ENCODE peak calls at places on chromosomes 3 and 15, in nine cellular contexts. P is CD8-positive, alpha-beta memory T cell; X is RWPE1; Q is PC-3; W is mucosa of descending colon; A is caudate nucleus; V is ELR; B is HEK293T; K is frontal cortex. T is an unnamed sample.

GRCh38 chr15:85800460-85801123 is 5.9 kb upstream of the KLHL25 start:
- DNase-seq in P (no peak), K (no peak), Q (peak; percentile 93), A (no peak), B (no peak), X (peak; percentile 70), V (peak; percentile 74), W (peak; percentile 82), T (peak; percentile 86)

GRCh38 chr3:72086712-72087093 is 301.8 kb upstream of the PROK2 start:
- DNase-seq in K (no peak), A (no peak), V (no peak), B (no peak), Q (no peak), X (no peak), P (no peak), W (no peak), T (no peak)

GRCh38 chr3:128551872-128552271 is 58.9 kb upstream of the GATA2 start:
- DNase-seq in V (no peak), X (no peak), B (no peak), A (no peak), K (no peak), Q (no peak), P (no peak), W (no peak), T (no peak)

GRCh38 chr3:17412950-17413530 is 329.4 kb downstream of the TBC1D5 start:
- DNase-seq in A (no peak), P (peak; percentile 45), W (no peak), B (peak; percentile 44), V (peak; percentile 68), Q (peak; percentile 82), K (no peak), X (peak; percentile 26), T (peak; percentile 66)

GRCh38 chr15:62250978-62251377 is 85.9 kb upstream of the C2CD4B start:
- DNase-seq in B (no peak), P (no peak), A (no peak), X (no peak), W (no peak), Q (no peak), K (no peak), V (no peak), T (no peak)

GRCh38 chr15:48748535-48748934 is 62.3 kb downstream of the CEP152 start:
- DNase-seq in Q (no peak), A (no peak), V (peak; percentile 28), W (no peak), K (no peak), X (no peak), P (no peak), B (no peak), T (no peak)

GRCh38 chr3:55252921-55253320 is 234.2 kb downstream of the WNT5A start:
- DNase-seq in A (no peak), V (peak; percentile 11), W (no peak), K (no peak), X (no peak), B (no peak), P (no peak), Q (no peak), T (no peak)

GRCh38 chr15:99762288-99762687 is 29.1 kb upstream of the LYSMD4 start:
- DNase-seq in X (no peak), K (no peak), W (no peak), V (peak; percentile 27), A (no peak), Q (peak; percentile 40), P (no peak), B (no peak), T (no peak)

GRCh38 chr15:61327019-61327631 is 98.0 kb upstream of the RORA start:
- DNase-seq in A (no peak), X (no peak), V (peak; percentile 0), B (no peak), W (no peak), Q (no peak), P (no peak), K (no peak), T (no peak)

GRCh38 chr3:47016934-47017435 is 37.5 kb downstream of the NBEAL2 start:
- DNase-seq in Q (peak; percentile 41), K (no peak), X (no peak), W (no peak), B (no peak), V (peak; percentile 90), P (peak; percentile 60), A (no peak), T (peak; percentile 36)

GRCh38 chr3:153768559-153769469 is 352.4 kb upstream of the ARHGEF26 start:
- DNase-seq in K (no peak), X (peak; percentile 42), V (peak; percentile 63), B (peak; percentile 65), P (peak; percentile 57), A (peak; percentile 8), W (peak; percentile 28), Q (peak; percentile 78), T (peak; percentile 59)

GRCh38 chr3:10547841-10548783 is 42.7 kb upstream of the ATP2B2 start:
- DNase-seq in W (no peak), K (no peak), Q (no peak), V (no peak), X (no peak), B (no peak), A (no peak), P (no peak), T (no peak)

GRCh38 chr3:61562810-61563613 is 1.6 kb downstream of the PTPRG start:
- DNase-seq in V (peak; percentile 57), B (peak; percentile 47), Q (no peak), X (peak; percentile 17), P (no peak), W (peak; percentile 56), K (peak; percentile 31), A (no peak), T (peak; percentile 51)

GRCh38 chr3:38628835-38629234 is 20.7 kb downstream of the SCN5A start:
- DNase-seq in Q (no peak), K (no peak), A (no peak), P (no peak), W (no peak), B (no peak), X (no peak), V (no peak), T (no peak)

GRCh38 chr3:192013110-192013509 is 552.1 kb downstream of the PYDC2 start:
- DNase-seq in B (no peak), P (no peak), V (no peak), Q (no peak), A (no peak), X (no peak), W (no peak), K (no peak), T (no peak)

GRCh38 chr3:126837773-126838172 is 133.7 kb downstream of the CHCHD6 start:
- DNase-seq in P (no peak), A (no peak), Q (no peak), K (no peak), W (no peak), B (no peak), X (no peak), V (no peak), T (no peak)

GRCh38 chr3:133408366-133408765 is 8.5 kb downstream of the BFSP2 start:
- DNase-seq in A (no peak), X (no peak), Q (no peak), K (no peak), V (no peak), B (no peak), W (no peak), P (no peak), T (no peak)

GRCh38 chr3:78809941-78810340 is 957.9 kb downstream of the ROBO1 start:
- DNase-seq in A (no peak), K (no peak), X (no peak), P (no peak), V (no peak), B (no peak), Q (no peak), W (no peak), T (no peak)

GRCh38 chr3:165751654-165752053 is 85.6 kb downstream of the BCHE start:
- DNase-seq in V (no peak), X (no peak), W (no peak), K (no peak), B (peak; percentile 15), Q (no peak), P (no peak), A (no peak), T (no peak)

GRCh38 chr15:37967788-37968187 is 33.3 kb downstream of the TMCO5A start:
- DNase-seq in K (no peak), P (no peak), X (no peak), Q (no peak), W (no peak), A (no peak), B (no peak), V (no peak), T (no peak)

GRCh38 chr15:34439878-34440277 is 2.3 kb upstream of the GOLGA8A start:
- DNase-seq in V (no peak), P (no peak), Q (no peak), K (no peak), A (no peak), W (no peak), X (no peak), B (no peak), T (no peak)

GRCh38 chr3:173745952-173746682 is 348.6 kb downstream of the NLGN1 start:
- DNase-seq in X (peak; percentile 45), V (peak; percentile 92), W (no peak), Q (peak; percentile 46), B (no peak), K (no peak), P (no peak), A (no peak), T (peak; percentile 54)

GRCh38 chr3:49689046-49689886 is at the start of the genes MST1 and RNF123:
- DNase-seq in V (peak; percentile 89), Q (peak; percentile 90), A (no peak), P (peak; percentile 95), B (peak; percentile 90), K (peak; percentile 87), X (peak; percentile 69), W (peak; percentile 93), T (peak; percentile 88)

GRCh38 chr3:12507871-12508281 is 23.6 kb downstream of the TSEN2 start:
- DNase-seq in W (no peak), A (no peak), Q (peak; percentile 80), P (no peak), K (no peak), X (peak; percentile 49), V (peak; percentile 75), B (no peak), T (peak; percentile 76)

GRCh38 chr3:14810070-14810732 is 8.6 kb upstream of the FGD5 start:
- DNase-seq in B (peak; percentile 58), A (no peak), P (no peak), W (no peak), V (no peak), K (peak; percentile 50), X (no peak), Q (no peak), T (no peak)

GRCh38 chr3:60055765-60056164 is 1005.9 kb upstream of the CFAP20DC start:
- DNase-seq in V (no peak), B (no peak), X (no peak), Q (peak; percentile 27), A (no peak), K (no peak), P (no peak), W (no peak), T (peak; percentile 25)

GRCh38 chr15:58484794-58485600 is 53.2 kb downstream of the LIPC start:
- DNase-seq in B (no peak), A (no peak), V (no peak), Q (no peak), P (peak; percentile 60), K (no peak), W (no peak), X (no peak), T (no peak)

T was measured in MCF 10A.